ENCODE peak calls at places on chromosome 20, in four cellular contexts. N is activated T-helper 1 cell treated with anti-CD3 and anti-CD28 coated beads, Interleukin-12 subunit alpha, Interleukin-12 subunit beta, Interleukin-2, Interleukin-4 antibody, amounts not matched to agents 30 ng/mL and 10 ng/mL and 1 ng/mL, durations not matched to agents 14 hours and 24 hours and 36 hours; D is colonic mucosa; K is GM12864. Q is an unnamed sample.

GRCh38 chr20:59150821-59151251 is 12.8 kb upstream of the ZNF831 start:
- DNase-seq in N (no peak), D (no peak), K (no peak), Q (no peak)

GRCh38 chr20:37469531-37469930 is 51.5 kb upstream of the NNAT start:
- DNase-seq in N (no peak), D (no peak), K (no peak), Q (no peak)

GRCh38 chr20:35917077-35917476 is 37.2 kb downstream of the SCAND1 start:
- DNase-seq in N (no peak), D (no peak), K (no peak), Q (no peak)

GRCh38 chr20:21048841-21049273 is 57.3 kb downstream of the LINC00237 start:
- DNase-seq in N (peak), D (peak), K (peak), Q (peak)

GRCh38 chr20:38839563-38839962 is 34.1 kb downstream of the PPP1R16B start:
- DNase-seq in N (no peak), D (no peak), K (no peak), Q (no peak)

GRCh38 chr20:34075647-34076046 is 36.4 kb downstream of the EIF2S2 start:
- DNase-seq in N (no peak), D (no peak), K (no peak), Q (no peak)

GRCh38 chr20:8148501-8148900 is 16.4 kb downstream of the PLCB1 start:
- DNase-seq in N (no peak), D (no peak), K (no peak), Q (no peak)

GRCh38 chr20:64222273-64222672 is 33.3 kb upstream of the PCMTD2 start:
- DNase-seq in N (no peak), D (no peak), K (no peak), Q (peak)

GRCh38 chr20:57795347-57795697 is 85.5 kb upstream of the PMEPA1 start:
- DNase-seq in N (no peak), D (no peak), K (no peak), Q (no peak)

GRCh38 chr20:14700641-14700965 is 363.2 kb upstream of the FLRT3 start:
- DNase-seq in N (no peak), D (peak), K (no peak), Q (no peak)

GRCh38 chr20:25317351-25318075 is 69.6 kb downstream of the PYGB start:
- DNase-seq in N (no peak), D (no peak), K (no peak), Q (peak)

GRCh38 chr20:19670829-19671228 is 87.2 kb upstream of the RIN2 start:
- DNase-seq in N (no peak), D (no peak), K (no peak), Q (no peak)

GRCh38 chr20:63100401-63100925 is 93.7 kb upstream of the BHLHE23 start:
- DNase-seq in N (no peak), D (no peak), K (no peak), Q (no peak)

GRCh38 chr20:59145926-59146800 is 17.5 kb upstream of the ZNF831 start:
- DNase-seq in N (no peak), D (no peak), K (no peak), Q (no peak)

GRCh38 chr20:33370296-33370695 is 31.0 kb downstream of the CDK5RAP1 start:
- DNase-seq in N (peak), D (peak), K (no peak), Q (peak)

GRCh38 chr20:41830702-41831101 is 212.5 kb upstream of the CHD6 start:
- DNase-seq in N (no peak), D (no peak), K (no peak), Q (no peak)

GRCh38 chr20:34708621-34709043 is 4.5 kb downstream of the TP53INP2 start:
- DNase-seq in N (peak), D (peak), K (no peak), Q (peak)

GRCh38 chr20:32834972-32835371 is 15.2 kb downstream of the MAPRE1 start:
- DNase-seq in N (no peak), D (no peak), K (no peak), Q (no peak)

GRCh38 chr20:29742699-29743100 is 1514.8 kb upstream of the DEFB115 start:
- DNase-seq in N (no peak), D (no peak), K (no peak), Q (no peak)

Q was measured in stomach.